ENCODE peak calls at places on chromosomes 11 and 22, in nine cellular contexts. W, Q, P, D, E, Y, L, G and T are unnamed samples.

GRCh38 chr22:37009490-37009889 is 9.8 kb downstream of the TST start:
- DNase-seq in D (no peak), L (no peak), Q (no peak), W (no peak), Y (no peak), E (no peak), P (no peak), G (no peak), T (no peak)

GRCh38 chr11:11022126-11022730 is 164.4 kb upstream of the ZBED5 start:
- DNase-seq in D (no peak), Q (peak), E (no peak), W (no peak), L (no peak), P (peak), G (peak), Y (no peak), T (no peak)

GRCh38 chr11:122655527-122656072 is at the start of gene UBASH3B:
- DNase-seq in G (peak), P (peak), Q (peak), E (peak), W (peak), Y (peak), L (no peak), D (peak), T (peak)

GRCh38 chr22:44112191-44112590 is 68.5 kb upstream of the PARVG start:
- DNase-seq in Q (no peak), E (no peak), W (no peak), P (no peak), D (no peak), G (no peak), L (no peak), Y (no peak), T (no peak)

GRCh38 chr11:29005401-29005980 is 897.3 kb downstream of the METTL15 start:
- DNase-seq in Q (no peak), Y (no peak), L (no peak), W (no peak), G (no peak), E (no peak), D (no peak), P (no peak), T (no peak)

GRCh38 chr22:24580276-24580675 is 12.6 kb downstream of the LRRC75B start:
- DNase-seq in W (peak), G (peak), E (no peak), Y (no peak), P (no peak), L (no peak), Q (peak), D (no peak), T (peak)

GRCh38 chr22:43148581-43148980 is 2.8 kb upstream of the TSPO start:
- DNase-seq in D (no peak), G (no peak), L (no peak), Q (no peak), P (no peak), W (no peak), Y (peak), E (no peak), T (no peak)

GRCh38 chr11:1921576-1922141 is 2.2 kb downstream of the TNNT3 start:
- DNase-seq in W (no peak), D (no peak), Y (peak), L (no peak), G (peak), E (no peak), P (no peak), Q (no peak), T (no peak)

GRCh38 chr11:45332486-45332934 is 46.4 kb upstream of the SYT13 start:
- DNase-seq in Y (no peak), E (no peak), Q (peak), G (peak), P (peak), W (no peak), D (peak), L (no peak), T (peak)

GRCh38 chr22:23518381-23519187 is 61.5 kb downstream of the IGLL1 start:
- DNase-seq in W (no peak), G (no peak), Y (peak), L (no peak), D (no peak), P (no peak), E (no peak), Q (no peak), T (no peak)

GRCh38 chr11:2911088-2912037 is 17.9 kb downstream of the PHLDA2 start:
- DNase-seq in L (no peak), Y (peak), P (no peak), D (no peak), G (no peak), E (no peak), Q (peak), W (peak), T (peak)

GRCh38 chr11:60485987-60486386 is 6.6 kb upstream of the MS4A12 start:
- DNase-seq in L (no peak), Y (no peak), P (no peak), Q (peak), G (no peak), W (no peak), D (peak), E (no peak), T (peak)

GRCh38 chr11:32487270-32487669 is 51.9 kb upstream of the WT1 start:
- DNase-seq in P (no peak), D (no peak), E (no peak), W (peak), Q (peak), Y (no peak), G (no peak), L (no peak), T (no peak)

GRCh38 chr11:20443596-20443995 is 56.1 kb downstream of the PRMT3 start:
- DNase-seq in P (no peak), W (no peak), Q (no peak), Y (no peak), E (no peak), D (no peak), G (peak), L (no peak), T (peak)

GRCh38 chr22:26811717-26811992 is 154.3 kb downstream of the MIAT start:
- DNase-seq in E (no peak), Q (no peak), P (no peak), L (no peak), Y (no peak), W (no peak), D (no peak), G (no peak), T (no peak)

GRCh38 chr11:22244986-22245592 is 52.2 kb downstream of the ANO5 start:
- DNase-seq in P (no peak), E (no peak), Y (peak), L (no peak), W (no peak), Q (peak), G (peak), D (no peak), T (peak)

GRCh38 chr22:36737776-36738175 is 34.2 kb upstream of the CACNG2 start:
- DNase-seq in P (no peak), L (no peak), Y (peak), Q (no peak), G (no peak), W (no peak), E (no peak), D (no peak), T (no peak)

GRCh38 chr22:17678817-17679385 is 40.3 kb downstream of the BCL2L13 start:
- DNase-seq in G (no peak), W (no peak), Y (no peak), E (no peak), P (no peak), D (no peak), L (no peak), Q (no peak), T (peak)

GRCh38 chr11:96228911-96229310 is 114.1 kb downstream of the MAML2 start:
- DNase-seq in P (no peak), L (no peak), Y (no peak), G (no peak), E (no peak), Q (no peak), D (no peak), W (no peak), T (peak)

GRCh38 chr22:29256606-29257325 is 11.0 kb downstream of the RHBDD3 start:
- DNase-seq in E (no peak), L (no peak), P (no peak), G (no peak), W (no peak), Q (no peak), D (no peak), Y (no peak), T (no peak)

GRCh38 chr11:65916391-65916790 is 2.5 kb downstream of the C11orf68 start:
- DNase-seq in Y (no peak), D (no peak), G (no peak), P (no peak), W (no peak), E (no peak), L (no peak), Q (no peak), T (no peak)

GRCh38 chr22:40345271-40345670 is 1.0 kb upstream of the ADSL start:
- DNase-seq in Y (no peak), Q (no peak), G (peak), D (no peak), P (no peak), E (no peak), W (peak), L (no peak), T (peak)

GRCh38 chr11:113261709-113262475 is 52.5 kb upstream of the TTC12 start:
- DNase-seq in D (no peak), L (no peak), Y (no peak), W (no peak), E (no peak), P (no peak), Q (no peak), G (no peak), T (peak)

GRCh38 chr11:44893250-44894216 is 57.1 kb downstream of the TP53I11 start:
- DNase-seq in D (no peak), E (peak), P (no peak), Y (peak), G (no peak), W (no peak), Q (no peak), L (no peak), T (no peak)

GRCh38 chr11:112159098-112159761 is 4.7 kb downstream of the IL18 start:
- DNase-seq in L (no peak), P (no peak), Q (no peak), E (no peak), W (no peak), Y (no peak), G (no peak), D (no peak), T (no peak)

GRCh38 chr11:117866526-117866925 is 9.9 kb downstream of the FXYD6 start:
- DNase-seq in Y (no peak), L (no peak), Q (no peak), E (peak), G (no peak), D (no peak), P (no peak), W (no peak), T (no peak)

GRCh38 chr22:32723632-32724031 is 77.9 kb upstream of the TIMP3 start:
- DNase-seq in L (no peak), W (no peak), Y (peak), P (peak), Q (peak), D (peak), G (peak), E (peak), T (peak)

GRCh38 chr11:19595840-19596751 is 116.5 kb upstream of the NAV2 start:
- DNase-seq in P (no peak), W (peak), G (peak), L (no peak), Y (peak), Q (peak), D (no peak), E (no peak), T (peak)

GRCh38 chr11:11998091-11998781 is 10.2 kb downstream of the DKK3 start:
- DNase-seq in W (peak), P (no peak), E (no peak), Y (no peak), D (no peak), L (no peak), Q (peak), G (peak), T (peak)

GRCh38 chr11:60168306-60168705 is 14.6 kb downstream of the MS4A6A start:
- DNase-seq in Q (no peak), L (no peak), G (no peak), D (no peak), W (no peak), P (no peak), E (no peak), Y (no peak), T (no peak)

GRCh38 chr11:12121011-12121410 is 10.6 kb downstream of the MICAL2 start:
- DNase-seq in G (no peak), Y (no peak), D (no peak), L (no peak), E (no peak), P (no peak), W (no peak), Q (no peak), T (no peak)

GRCh38 chr22:25085930-25086901 is 113.4 kb upstream of the CRYBB3 start:
- DNase-seq in Y (peak), P (no peak), L (no peak), W (no peak), E (no peak), D (no peak), Q (no peak), G (no peak), T (no peak)

GRCh38 chr11:117996058-117996457 is 9.9 kb downstream of the IL10RA start:
- DNase-seq in Q (no peak), G (no peak), E (no peak), D (no peak), W (no peak), Y (no peak), L (no peak), P (no peak), T (no peak)

GRCh38 chr11:92226331-92227232 is 2.0 kb downstream of the FAT3 start:
- DNase-seq in W (no peak), G (no peak), Y (peak), Q (no peak), D (no peak), L (no peak), E (peak), P (no peak), T (no peak)

GRCh38 chr11:8338138-8338537 is 74.5 kb upstream of the LMO1 start:
- DNase-seq in G (peak), L (no peak), P (no peak), E (peak), Q (no peak), W (no peak), D (peak), Y (peak), T (peak)